ENCODE peak calls at places on chromosomes 2 and 18, in six cellular contexts. I is nephron progenitor cell, G is colonic mucosa, S is osteocyte, K is Peyer's patch, H is Calu3. U is an unnamed sample.

GRCh38 chr18:8858888-8859511 is 153.6 kb downstream of the MTCL1 start:
- DNase-seq in G (no peak), H (peak; percentile 20), K (no peak), S (no peak), I (no peak), U (no peak)

GRCh38 chr2:203830294-203831055 is 37.1 kb upstream of the CTLA4 start:
- DNase-seq in K (no peak), H (no peak), G (no peak), I (no peak), S (no peak), U (no peak)

GRCh38 chr2:114089636-114090325 is 199.9 kb downstream of the ACTR3 start:
- DNase-seq in I (no peak), S (no peak), H (no peak), K (no peak), G (no peak), U (no peak)

GRCh38 chr2:54866179-54866578 is 142.7 kb downstream of the EML6 start:
- DNase-seq in H (no peak), I (no peak), K (no peak), S (no peak), G (no peak), U (no peak)

GRCh38 chr2:28004086-28004485 is 113.6 kb downstream of the BABAM2 start:
- DNase-seq in G (no peak), I (no peak), H (no peak), S (no peak), K (no peak), U (no peak)

GRCh38 chr2:237122214-237122666 is 36.6 kb downstream of the COPS8 start:
- DNase-seq in H (peak; percentile 84), K (no peak), I (peak; percentile 60), S (no peak), G (peak; percentile 57), U (no peak)

GRCh38 chr18:31555971-31556747 is 35.5 kb upstream of the TTR start:
- DNase-seq in K (no peak), H (peak; percentile 55), S (no peak), G (peak; percentile 56), I (peak; percentile 52), U (no peak)

GRCh38 chr18:79524181-79525078 is 128.7 kb downstream of the NFATC1 start:
- DNase-seq in S (peak; percentile 83), H (no peak), K (peak; percentile 58), I (no peak), G (no peak), U (no peak)

GRCh38 chr18:45050712-45051639 is 370.3 kb downstream of the SETBP1 start:
- DNase-seq in S (no peak), H (no peak), K (no peak), G (no peak), I (no peak), U (no peak)

GRCh38 chr2:11446733-11447248 is 19.2 kb downstream of the E2F6 start:
- DNase-seq in K (peak; percentile 35), H (peak; percentile 51), G (peak; percentile 62), S (peak; percentile 86), I (peak; percentile 69), U (peak; percentile 16)

GRCh38 chr2:103809946-103810345 is 1044.0 kb upstream of the POU3F3 start:
- DNase-seq in K (no peak), H (no peak), G (no peak), S (no peak), I (no peak), U (no peak)

GRCh38 chr2:223536546-223536945 is 65.6 kb downstream of the SCG2 start:
- DNase-seq in S (no peak), H (no peak), G (no peak), I (no peak), K (no peak), U (no peak)

GRCh38 chr2:224401641-224402342 is at the start of gene FAM124B:
- DNase-seq in G (peak; percentile 41), K (peak; percentile 29), H (no peak), S (peak; percentile 82), I (no peak), U (peak; percentile 31)

GRCh38 chr2:207044963-207045362 is 105.6 kb downstream of the CPO start:
- DNase-seq in G (no peak), K (no peak), H (no peak), S (no peak), I (no peak), U (no peak)

GRCh38 chr18:23943903-23944624 is 70.5 kb upstream of the TTC39C start:
- DNase-seq in G (no peak), H (no peak), I (no peak), K (no peak), S (no peak), U (no peak)

GRCh38 chr2:217158906-217159305 is 299.0 kb upstream of the TNP1 start:
- DNase-seq in K (no peak), G (no peak), H (no peak), I (no peak), S (no peak), U (no peak)

GRCh38 chr2:174153757-174154680 is 94.3 kb downstream of the OLA1 start:
- DNase-seq in G (no peak), K (no peak), S (no peak), I (no peak), H (no peak), U (no peak)

GRCh38 chr2:3268705-3269029 is 109.0 kb downstream of the EIPR1 start:
- DNase-seq in S (peak; percentile 62), H (no peak), G (no peak), I (no peak), K (peak; percentile 0), U (no peak)

GRCh38 chr18:23283933-23284430 is 148.7 kb downstream of the CABLES1 start:
- DNase-seq in I (no peak), K (no peak), G (no peak), S (no peak), H (peak; percentile 73), U (no peak)

GRCh38 chr2:139969301-139969700 is 1189.1 kb upstream of the NXPH2 start:
- DNase-seq in K (no peak), G (no peak), S (no peak), H (no peak), I (no peak), U (no peak)

GRCh38 chr2:239181601-239182471 is 219.0 kb downstream of the HDAC4 start:
- DNase-seq in H (no peak), S (peak; percentile 71), I (peak; percentile 48), K (no peak), G (no peak), U (no peak)

GRCh38 chr2:145682536-145683157 is 1162.7 kb upstream of the ZEB2 start:
- DNase-seq in H (no peak), I (no peak), K (no peak), S (no peak), G (no peak), U (no peak)

GRCh38 chr2:30776831-30777652 is 30.2 kb downstream of the CAPN13 start:
- DNase-seq in G (peak; percentile 47), H (no peak), I (no peak), S (peak; percentile 56), K (no peak), U (no peak)

GRCh38 chr18:47110875-47111274 is 39.4 kb downstream of the HDHD2 start:
- DNase-seq in G (no peak), S (no peak), K (no peak), I (no peak), H (no peak), U (no peak)

GRCh38 chr18:49161627-49162026 is 210.9 kb upstream of the SMAD7 start:
- DNase-seq in H (no peak), G (no peak), K (no peak), S (no peak), I (no peak), U (no peak)

GRCh38 chr2:239459056-239459455 is 58.2 kb upstream of the HDAC4 start:
- DNase-seq in G (peak; percentile 13), K (no peak), I (no peak), H (no peak), S (peak; percentile 68), U (no peak)

GRCh38 chr2:71069376-71069775 is 928 bp downstream of the NAGK start:
- DNase-seq in K (no peak), G (no peak), S (no peak), I (no peak), H (no peak), U (no peak)

GRCh38 chr2:164877169-164877568 is 35.5 kb upstream of the COBLL1 start:
- DNase-seq in H (no peak), S (no peak), I (no peak), K (no peak), G (no peak), U (no peak)

GRCh38 chr18:63534615-63535014 is 7.6 kb upstream of the SERPINB12 start:
- DNase-seq in S (no peak), G (no peak), I (no peak), K (no peak), H (no peak), U (no peak)

U was measured in T-helper 17 cell.